ENCODE peak calls at places on chromosomes 12 and 14, in seven cellular contexts. One of them, this sample, is unnamed.

GRCh38 chr12:115213118-115213517 is 529.1 kb upstream of the TBX3 start:
- DNase-seq in trophoblast cell: no peak
- DNase-seq in IMR-90: no peak
- DNase-seq in mesenchymal stem cell: no peak
- DNase-seq in neuronal stem cell: no peak
- DNase-seq in H1: no peak
- DNase-seq in H9: no peak
- DNase-seq in this sample: no peak

GRCh38 chr14:51304956-51305355 is 64.9 kb downstream of the TMX1 start:
- DNase-seq in trophoblast cell: no peak
- DNase-seq in IMR-90: peak; percentile 96
- DNase-seq in mesenchymal stem cell: peak; percentile 99
- DNase-seq in neuronal stem cell: no peak
- DNase-seq in H1: no peak
- DNase-seq in H9: no peak
- DNase-seq in this sample: no peak

GRCh38 chr12:74412607-74413230 is 124.9 kb upstream of the ATXN7L3B start:
- DNase-seq in trophoblast cell: no peak
- DNase-seq in IMR-90: peak; percentile 3
- DNase-seq in mesenchymal stem cell: peak; percentile 25
- DNase-seq in neuronal stem cell: peak; percentile 6
- DNase-seq in H1: no peak
- DNase-seq in H9: no peak
- DNase-seq in this sample: peak; percentile 19

GRCh38 chr14:75968461-75968860 is 13.3 kb downstream of the TGFB3 start:
- DNase-seq in trophoblast cell: no peak
- DNase-seq in IMR-90: no peak
- DNase-seq in mesenchymal stem cell: peak; percentile 13
- DNase-seq in neuronal stem cell: no peak
- DNase-seq in H1: no peak
- DNase-seq in H9: no peak
- DNase-seq in this sample: no peak

GRCh38 chr14:87745507-87746118 is 247.4 kb downstream of the GALC start:
- DNase-seq in trophoblast cell: no peak
- DNase-seq in IMR-90: peak; percentile 7
- DNase-seq in mesenchymal stem cell: peak; percentile 27
- DNase-seq in neuronal stem cell: peak; percentile 21
- DNase-seq in H1: peak; percentile 17
- DNase-seq in H9: peak; percentile 57
- DNase-seq in this sample: peak; percentile 82

GRCh38 chr14:91067186-91067585 is 6.7 kb upstream of the RPS6KA5 start:
- DNase-seq in trophoblast cell: no peak
- DNase-seq in IMR-90: no peak
- DNase-seq in mesenchymal stem cell: no peak
- DNase-seq in neuronal stem cell: no peak
- DNase-seq in H1: no peak
- DNase-seq in H9: no peak
- DNase-seq in this sample: no peak

GRCh38 chr14:68520637-68521556 is 272.0 kb downstream of the ZFP36L1 start:
- DNase-seq in trophoblast cell: peak; percentile 95
- DNase-seq in IMR-90: no peak
- DNase-seq in mesenchymal stem cell: no peak
- DNase-seq in neuronal stem cell: no peak
- DNase-seq in H1: peak; percentile 62
- DNase-seq in H9: peak; percentile 78
- DNase-seq in this sample: peak; percentile 93

GRCh38 chr14:24339284-24340151 is at the start of gene RIPK3:
- DNase-seq in trophoblast cell: no peak
- DNase-seq in IMR-90: no peak
- DNase-seq in mesenchymal stem cell: peak; percentile 20
- DNase-seq in neuronal stem cell: no peak
- DNase-seq in H1: no peak
- DNase-seq in H9: peak; percentile 58
- DNase-seq in this sample: no peak

GRCh38 chr12:93638954-93639353 is 38.2 kb upstream of the CRADD start:
- DNase-seq in trophoblast cell: no peak
- DNase-seq in IMR-90: no peak
- DNase-seq in mesenchymal stem cell: peak; percentile 18
- DNase-seq in neuronal stem cell: no peak
- DNase-seq in H1: no peak
- DNase-seq in H9: no peak
- DNase-seq in this sample: no peak

GRCh38 chr14:74038015-74038859 is 19.1 kb downstream of the BBOF1 start:
- DNase-seq in trophoblast cell: peak; percentile 34
- DNase-seq in IMR-90: peak; percentile 64
- DNase-seq in mesenchymal stem cell: peak; percentile 69
- DNase-seq in neuronal stem cell: peak; percentile 31
- DNase-seq in H1: no peak
- DNase-seq in H9: no peak
- DNase-seq in this sample: peak; percentile 60

GRCh38 chr12:111034148-111034910 is 114.0 kb upstream of the MYL2 start:
- DNase-seq in trophoblast cell: no peak
- DNase-seq in IMR-90: no peak
- DNase-seq in mesenchymal stem cell: no peak
- DNase-seq in neuronal stem cell: peak; percentile 42
- DNase-seq in H1: no peak
- DNase-seq in H9: peak; percentile 77
- DNase-seq in this sample: peak; percentile 65

GRCh38 chr14:53539489-53540126 is 386.5 kb upstream of the DDHD1 start:
- DNase-seq in trophoblast cell: peak; percentile 74
- DNase-seq in IMR-90: peak; percentile 83
- DNase-seq in mesenchymal stem cell: peak; percentile 88
- DNase-seq in neuronal stem cell: peak; percentile 80
- DNase-seq in H1: peak; percentile 70
- DNase-seq in H9: peak; percentile 80
- DNase-seq in this sample: peak; percentile 87

GRCh38 chr12:2113080-2113479 is 60.3 kb downstream of the CACNA1C start:
- DNase-seq in trophoblast cell: no peak
- DNase-seq in IMR-90: no peak
- DNase-seq in mesenchymal stem cell: no peak
- DNase-seq in neuronal stem cell: no peak
- DNase-seq in H1: no peak
- DNase-seq in H9: no peak
- DNase-seq in this sample: no peak

GRCh38 chr12:82620917-82621316 is 65.8 kb upstream of the TMTC2 start:
- DNase-seq in trophoblast cell: no peak
- DNase-seq in IMR-90: no peak
- DNase-seq in mesenchymal stem cell: no peak
- DNase-seq in neuronal stem cell: no peak
- DNase-seq in H1: no peak
- DNase-seq in H9: no peak
- DNase-seq in this sample: no peak

GRCh38 chr14:37903561-37904191 is 304.0 kb upstream of the SSTR1 start:
- DNase-seq in trophoblast cell: no peak
- DNase-seq in IMR-90: peak; percentile 59
- DNase-seq in mesenchymal stem cell: peak; percentile 56
- DNase-seq in neuronal stem cell: peak; percentile 31
- DNase-seq in H1: no peak
- DNase-seq in H9: no peak
- DNase-seq in this sample: peak; percentile 58

GRCh38 chr14:55802986-55803431 is 223.0 kb downstream of the KTN1 start:
- DNase-seq in trophoblast cell: no peak
- DNase-seq in IMR-90: peak; percentile 31
- DNase-seq in mesenchymal stem cell: peak; percentile 64
- DNase-seq in neuronal stem cell: no peak
- DNase-seq in H1: no peak
- DNase-seq in H9: no peak
- DNase-seq in this sample: no peak

GRCh38 chr12:97716356-97716755 is 253.8 kb downstream of the RMST start:
- DNase-seq in trophoblast cell: no peak
- DNase-seq in IMR-90: no peak
- DNase-seq in mesenchymal stem cell: peak; percentile 6
- DNase-seq in neuronal stem cell: peak; percentile 6
- DNase-seq in H1: peak; percentile 13
- DNase-seq in H9: peak; percentile 40
- DNase-seq in this sample: peak; percentile 62

GRCh38 chr12:123634142-123634561 is 523 bp downstream of the GTF2H3 start:
- DNase-seq in trophoblast cell: no peak
- DNase-seq in IMR-90: no peak
- DNase-seq in mesenchymal stem cell: no peak
- DNase-seq in neuronal stem cell: no peak
- DNase-seq in H1: no peak
- DNase-seq in H9: no peak
- DNase-seq in this sample: peak; percentile 16

GRCh38 chr12:104352106-104352713 is 48.7 kb downstream of the EID3 start:
- DNase-seq in trophoblast cell: no peak
- DNase-seq in IMR-90: peak; percentile 64
- DNase-seq in mesenchymal stem cell: no peak
- DNase-seq in neuronal stem cell: no peak
- DNase-seq in H1: no peak
- DNase-seq in H9: peak; percentile 6
- DNase-seq in this sample: no peak

GRCh38 chr12:1932264-1932777 is 13.9 kb upstream of the CACNA2D4 start:
- DNase-seq in trophoblast cell: no peak
- DNase-seq in IMR-90: no peak
- DNase-seq in mesenchymal stem cell: no peak
- DNase-seq in neuronal stem cell: no peak
- DNase-seq in H1: no peak
- DNase-seq in H9: peak; percentile 30
- DNase-seq in this sample: no peak

GRCh38 chr14:71550367-71550766 is 381.9 kb upstream of the RGS6 start:
- DNase-seq in trophoblast cell: no peak
- DNase-seq in IMR-90: no peak
- DNase-seq in mesenchymal stem cell: no peak
- DNase-seq in neuronal stem cell: no peak
- DNase-seq in H1: no peak
- DNase-seq in H9: no peak
- DNase-seq in this sample: no peak

GRCh38 chr14:81323094-81323493 is 77.0 kb downstream of the STON2 start:
- DNase-seq in trophoblast cell: no peak
- DNase-seq in IMR-90: no peak
- DNase-seq in mesenchymal stem cell: no peak
- DNase-seq in neuronal stem cell: no peak
- DNase-seq in H1: no peak
- DNase-seq in H9: no peak
- DNase-seq in this sample: no peak

GRCh38 chr12:61367281-61367785 is 892.9 kb upstream of the USP15 start:
- DNase-seq in trophoblast cell: no peak
- DNase-seq in IMR-90: no peak
- DNase-seq in mesenchymal stem cell: peak; percentile 2
- DNase-seq in neuronal stem cell: no peak
- DNase-seq in H1: no peak
- DNase-seq in H9: no peak
- DNase-seq in this sample: peak; percentile 69

GRCh38 chr12:10220398-10221077 is 7.9 kb downstream of the GABARAPL1 start:
- DNase-seq in trophoblast cell: peak; percentile 83
- DNase-seq in IMR-90: peak; percentile 64
- DNase-seq in mesenchymal stem cell: no peak
- DNase-seq in neuronal stem cell: no peak
- DNase-seq in H1: no peak
- DNase-seq in H9: no peak
- DNase-seq in this sample: no peak

GRCh38 chr12:94062194-94062593 is 86.2 kb upstream of the PLXNC1 start:
- DNase-seq in trophoblast cell: no peak
- DNase-seq in IMR-90: no peak
- DNase-seq in mesenchymal stem cell: no peak
- DNase-seq in neuronal stem cell: no peak
- DNase-seq in H1: no peak
- DNase-seq in H9: no peak
- DNase-seq in this sample: no peak

GRCh38 chr12:47120736-47121135 is 41.0 kb upstream of the AMIGO2 start:
- DNase-seq in trophoblast cell: no peak
- DNase-seq in IMR-90: no peak
- DNase-seq in mesenchymal stem cell: no peak
- DNase-seq in neuronal stem cell: no peak
- DNase-seq in H1: no peak
- DNase-seq in H9: no peak
- DNase-seq in this sample: no peak

GRCh38 chr12:74415633-74416032 is 122.0 kb upstream of the ATXN7L3B start:
- DNase-seq in trophoblast cell: no peak
- DNase-seq in IMR-90: peak; percentile 17
- DNase-seq in mesenchymal stem cell: peak; percentile 44
- DNase-seq in neuronal stem cell: peak; percentile 6
- DNase-seq in H1: no peak
- DNase-seq in H9: no peak
- DNase-seq in this sample: peak; percentile 57

GRCh38 chr12:18375131-18375530 is 113.8 kb downstream of the PIK3C2G start:
- DNase-seq in trophoblast cell: no peak
- DNase-seq in IMR-90: peak; percentile 11
- DNase-seq in mesenchymal stem cell: no peak
- DNase-seq in neuronal stem cell: no peak
- DNase-seq in H1: no peak
- DNase-seq in H9: no peak
- DNase-seq in this sample: no peak
- H3K79me1 ChIP-seq in trophoblast cell: no peaks in the 10 kb centered on the region
- H3K79me1 ChIP-seq in IMR-90: no peaks in the 10 kb centered on the region
- H3K79me1 ChIP-seq in mesenchymal stem cell: no peaks in the 10 kb centered on the region
- H3K79me1 ChIP-seq in neuronal stem cell: no peaks in the 10 kb centered on the region
- H3K79me1 ChIP-seq in H1: no peaks in the 10 kb centered on the region
- H3K79me1 ChIP-seq in H9: no peaks in the 10 kb centered on the region
- H3K79me1 ChIP-seq in this sample: no peaks in the 10 kb centered on the region

GRCh38 chr12:131318045-131318685 is 364.5 kb downstream of the ADGRD1 start:
- DNase-seq in trophoblast cell: no peak
- DNase-seq in IMR-90: no peak
- DNase-seq in mesenchymal stem cell: no peak
- DNase-seq in neuronal stem cell: no peak
- DNase-seq in H1: no peak
- DNase-seq in H9: no peak
- DNase-seq in this sample: no peak
- H3K79me1 ChIP-seq in trophoblast cell: no peaks in the 10 kb centered on the region
- H3K79me1 ChIP-seq in IMR-90: no peaks in the 10 kb centered on the region
- H3K79me1 ChIP-seq in mesenchymal stem cell: no peaks in the 10 kb centered on the region
- H3K79me1 ChIP-seq in neuronal stem cell: no peaks in the 10 kb centered on the region
- H3K79me1 ChIP-seq in H1: no peaks in the 10 kb centered on the region
- H3K79me1 ChIP-seq in H9: no peaks in the 10 kb centered on the region
- H3K79me1 ChIP-seq in this sample: no peaks in the 10 kb centered on the region

GRCh38 chr14:95379634-95380033 is 59.9 kb upstream of the CLMN start:
- DNase-seq in trophoblast cell: no peak
- DNase-seq in IMR-90: no peak
- DNase-seq in mesenchymal stem cell: no peak
- DNase-seq in neuronal stem cell: no peak
- DNase-seq in H1: no peak
- DNase-seq in H9: no peak
- DNase-seq in this sample: no peak
- H3K79me1 ChIP-seq in trophoblast cell: no peaks in the 10 kb centered on the region
- H3K79me1 ChIP-seq in IMR-90: no peaks in the 10 kb centered on the region
- H3K79me1 ChIP-seq in mesenchymal stem cell: no peaks in the 10 kb centered on the region
- H3K79me1 ChIP-seq in neuronal stem cell: no peaks in the 10 kb centered on the region
- H3K79me1 ChIP-seq in H1: no peaks in the 10 kb centered on the region
- H3K79me1 ChIP-seq in H9: no peaks in the 10 kb centered on the region
- H3K79me1 ChIP-seq in this sample: no peaks in the 10 kb centered on the region

GRCh38 chr12:13666806-13667205 is 314.6 kb downstream of the GRIN2B start:
- DNase-seq in trophoblast cell: no peak
- DNase-seq in IMR-90: no peak
- DNase-seq in mesenchymal stem cell: no peak
- DNase-seq in neuronal stem cell: no peak
- DNase-seq in H1: no peak
- DNase-seq in H9: no peak
- DNase-seq in this sample: peak; percentile 1
- H3K79me1 ChIP-seq in trophoblast cell: no peaks in the 10 kb centered on the region
- H3K79me1 ChIP-seq in IMR-90: no peaks in the 10 kb centered on the region
- H3K79me1 ChIP-seq in mesenchymal stem cell: no peaks in the 10 kb centered on the region
- H3K79me1 ChIP-seq in neuronal stem cell: no peaks in the 10 kb centered on the region
- H3K79me1 ChIP-seq in H1: no peaks in the 10 kb centered on the region
- H3K79me1 ChIP-seq in H9: no peaks in the 10 kb centered on the region
- H3K79me1 ChIP-seq in this sample: no peaks in the 10 kb centered on the region